ENCODE peak calls at places on chromosomes 12 and 14, in ten cellular contexts. Y is T-helper 17 cell; M is GM12892; C is pons; I is choroid plexus epithelial cell; K is NCI-H1092; E is stimulated activated CD4-positive, alpha-beta T cell treated with anti-CD3 and anti-CD28 coated beads, Interleukin-4, amount 100 ng/mL, for 24 hours; B is hepatic stellate cell; X is ELR; F is NCI-H2081. O is an unnamed sample.

GRCh38 chr14:67440513-67440912 is 28.5 kb upstream of the PLEK2 start:
- DNase-seq in M (no peak), C (no peak), I (no peak), E (no peak), Y (no peak), F (no peak), K (no peak), B (no peak), X (no peak), O (no peak)

GRCh38 chr12:64531665-64532334 is 78.5 kb upstream of the RASSF3 start:
- DNase-seq in K (no peak), B (no peak), I (no peak), Y (no peak), C (no peak), F (no peak), X (no peak), M (no peak), E (no peak), O (no peak)

GRCh38 chr12:56590237-56590830 is 39.8 kb downstream of the BAZ2A start:
- DNase-seq in M (no peak), C (no peak), E (no peak), B (no peak), F (peak), K (no peak), Y (no peak), I (peak), X (peak), O (peak)

GRCh38 chr14:43687866-43688265 is 819.2 kb downstream of the FSCB start:
- DNase-seq in B (peak), M (no peak), X (peak), E (no peak), I (peak), K (no peak), F (no peak), C (no peak), Y (no peak), O (no peak)

GRCh38 chr12:109836916-109837315 is 3.7 kb upstream of the TRPV4 start:
- DNase-seq in M (no peak), B (no peak), I (no peak), Y (no peak), F (no peak), K (no peak), C (no peak), E (no peak), X (peak), O (peak)

GRCh38 chr14:61570188-61570960 is 124.9 kb upstream of the HIF1A start:
- DNase-seq in F (no peak), K (no peak), Y (no peak), B (no peak), E (no peak), I (peak), M (no peak), C (no peak), X (peak), O (no peak)

GRCh38 chr14:92122351-92122677 is 545 bp downstream of the CPSF2 start:
- DNase-seq in F (peak), M (peak), C (peak), E (peak), I (peak), X (peak), B (no peak), K (no peak), Y (no peak), O (peak)

GRCh38 chr12:121767525-121768016 is 25.9 kb downstream of the RHOF start:
- DNase-seq in F (no peak), Y (no peak), M (no peak), X (no peak), B (peak), K (peak), C (peak), E (no peak), I (peak), O (peak)

GRCh38 chr14:71070169-71070568 is 162.9 kb downstream of the PCNX1 start:
- DNase-seq in C (no peak), Y (no peak), F (no peak), E (no peak), X (peak), B (no peak), K (no peak), I (peak), M (no peak), O (peak)

GRCh38 chr14:36848213-36848612 is 186.6 kb downstream of the PAX9 start:
- DNase-seq in B (no peak), E (no peak), K (no peak), Y (no peak), M (no peak), I (no peak), F (no peak), X (no peak), C (no peak), O (no peak)

GRCh38 chr12:100114574-100114973 is 28.1 kb downstream of the BLTP3B start:
- DNase-seq in M (no peak), E (no peak), I (no peak), F (no peak), Y (no peak), K (no peak), B (no peak), X (no peak), C (no peak), O (peak)

GRCh38 chr12:99745106-99745505 is 97.6 kb downstream of the GARIN6 start:
- DNase-seq in E (no peak), I (no peak), Y (no peak), X (no peak), C (no peak), B (no peak), F (no peak), M (no peak), K (no peak), O (no peak)

GRCh38 chr12:7787574-7788315 is 1.5 kb upstream of the NANOG start:
- DNase-seq in K (no peak), E (no peak), X (no peak), Y (no peak), C (no peak), F (no peak), M (no peak), I (peak), B (no peak), O (no peak)

GRCh38 chr12:93879476-93880376 is 202.6 kb downstream of the CRADD start:
- DNase-seq in K (no peak), B (peak), I (peak), E (no peak), Y (no peak), M (no peak), F (no peak), X (peak), C (no peak), O (peak)

GRCh38 chr14:103476631-103477030 is 46.0 kb downstream of the CKB start:
- DNase-seq in Y (no peak), F (no peak), K (no peak), C (no peak), B (no peak), M (no peak), X (no peak), E (no peak), I (no peak), O (no peak)

GRCh38 chr14:95062220-95062619 is 95.1 kb downstream of the DICER1 start:
- DNase-seq in F (no peak), M (no peak), Y (no peak), K (no peak), X (no peak), E (no peak), C (no peak), I (no peak), B (no peak), O (no peak)

GRCh38 chr12:76856018-76856644 is 22.7 kb downstream of the CSRP2 start:
- DNase-seq in M (no peak), B (no peak), F (no peak), C (no peak), I (no peak), K (no peak), E (no peak), Y (no peak), X (no peak), O (no peak)

GRCh38 chr14:80955434-80955939 is at the start of gene TSHR:
- DNase-seq in X (no peak), M (no peak), E (no peak), K (no peak), Y (no peak), B (peak), I (no peak), C (no peak), F (no peak), O (peak)

GRCh38 chr12:20555015-20555414 is 140.1 kb upstream of the SLCO1C1 start:
- DNase-seq in C (no peak), F (no peak), X (no peak), M (no peak), B (no peak), E (no peak), I (no peak), Y (no peak), K (no peak), O (no peak)

GRCh38 chr12:28878629-28879028 is 270.4 kb upstream of the FAR2 start:
- DNase-seq in C (no peak), E (no peak), K (no peak), Y (no peak), X (no peak), M (no peak), I (no peak), B (no peak), F (no peak), O (no peak)

GRCh38 chr12:94941440-94941862 is 62.0 kb downstream of the NDUFA12 start:
- DNase-seq in Y (no peak), E (peak), K (no peak), M (no peak), C (peak), F (no peak), X (peak), I (peak), B (peak), O (peak)